ENCODE peak calls at places on chromosomes 1 and 21, in four cellular contexts. L is A549, T is K562, N is HepG2. H is an unnamed sample.

GRCh38 chr21:16330340-16331319 is 600.8 kb downstream of the USP25 start:
- DNase-seq in N (peak), T (no peak), L (peak), H (peak)

GRCh38 chr21:29436650-29437049 is 137.9 kb downstream of the BACH1 start:
- DNase-seq in L (no peak), T (no peak), N (no peak), H (no peak)

GRCh38 chr1:228141871-228142615 is 2.0 kb downstream of the GUK1 start:
- DNase-seq in L (no peak), N (no peak), T (no peak), H (no peak)

GRCh38 chr1:76006234-76006633 is 68.3 kb upstream of the ST6GALNAC3 start:
- DNase-seq in T (no peak), N (no peak), L (no peak), H (no peak)

GRCh38 chr1:61050541-61051454 is 31.6 kb upstream of the NFIA start:
- DNase-seq in L (peak), T (peak), N (no peak), H (peak)

GRCh38 chr21:34227386-34227852 is 136.4 kb upstream of the KCNE2 start:
- DNase-seq in T (no peak), N (no peak), L (no peak), H (no peak)

GRCh38 chr1:241799414-241799813 is 48.6 kb upstream of the EXO1 start:
- DNase-seq in L (no peak), T (no peak), N (no peak), H (no peak)

GRCh38 chr1:68174173-68175113 is 57.9 kb downstream of the WLS start:
- DNase-seq in L (peak), T (no peak), N (no peak), H (no peak)

GRCh38 chr1:90443340-90443739 is 273.8 kb downstream of the BARHL2 start:
- DNase-seq in T (no peak), N (no peak), L (no peak), H (no peak)

GRCh38 chr21:45949928-45950739 is 31.4 kb upstream of the COL6A1 start:
- DNase-seq in T (no peak), L (no peak), N (no peak), H (no peak)

GRCh38 chr1:66271216-66271903 is 262.6 kb upstream of the SGIP1 start:
- DNase-seq in L (peak), T (no peak), N (no peak), H (peak)

GRCh38 chr1:99598738-99599411 is 47.0 kb upstream of the PALMD start:
- DNase-seq in T (peak), N (no peak), L (no peak), H (no peak)
- TF ChIP-seq HMGXB4 in T (no peak), N (no peak), L (no peak), H (no peak)

GRCh38 chr1:232675898-232676297 is 46.0 kb upstream of the SIPA1L2 start:
- DNase-seq in T (no peak), L (no peak), N (no peak), H (no peak)

GRCh38 chr1:232675267-232675666 is 45.3 kb upstream of the SIPA1L2 start:
- DNase-seq in L (no peak), T (no peak), N (no peak), H (no peak)

GRCh38 chr1:232678185-232678886 is 48.4 kb upstream of the SIPA1L2 start:
- DNase-seq in N (no peak), T (no peak), L (no peak), H (no peak)

GRCh38 chr1:232682248-232682647 is 52.3 kb upstream of the SIPA1L2 start:
- DNase-seq in T (no peak), N (no peak), L (no peak), H (no peak)

DNA sequence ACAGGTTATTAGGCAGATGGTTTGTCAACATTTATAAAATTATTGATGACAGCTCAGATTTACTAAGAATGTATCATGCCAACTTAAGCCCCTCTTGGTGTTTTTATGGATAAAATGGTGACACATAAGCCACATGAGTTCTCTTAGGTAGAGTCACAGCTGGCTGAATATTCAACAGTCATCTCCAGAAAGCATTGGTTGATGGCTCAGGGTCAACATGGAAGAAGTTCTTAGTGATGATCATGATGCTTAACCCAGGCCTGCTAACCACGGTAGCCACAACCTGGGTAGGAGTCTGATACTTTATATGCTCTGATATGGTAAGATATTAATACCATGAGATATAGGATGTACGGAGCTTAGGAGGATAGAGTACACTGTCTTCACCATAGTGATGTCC is 46.4 kb upstream of the SIPA1L2 start:
- DNase-seq in N (no peak), T (no peak), L (no peak), H (no peak)
- TF ChIP-seq HMGXB4 in N (no peak), T (no peak), L (no peak), H (no peak)

GRCh38 chr1:183417691-183418491 is at the start of gene NMNAT2:
- DNase-seq in L (peak), T (no peak), N (no peak), H (peak)
- TF ChIP-seq HMGXB4 in L (no peak), T (no peak), N (no peak), H (no peak)

GRCh38 chr1:22860414-22860800 is 112.3 kb downstream of the LACTBL1 start:
- DNase-seq in T (no peak), L (no peak), N (no peak), H (no peak)

GRCh38 chr1:22863766-22864165 is 108.9 kb downstream of the LACTBL1 start:
- DNase-seq in T (no peak), N (no peak), L (no peak), H (no peak)

GRCh38 chr1:22862752-22863151 is 109.9 kb downstream of the LACTBL1 start:
- DNase-seq in L (no peak), N (no peak), T (no peak), H (no peak)

GRCh38 chr1:22861764-22862440 is 110.8 kb downstream of the LACTBL1 start:
- DNase-seq in T (peak), L (peak), N (no peak), H (peak)

GRCh38 chr1:22860883-22861385 is 111.7 kb downstream of the LACTBL1 start:
- DNase-seq in N (no peak), L (no peak), T (no peak), H (no peak)
- TF ChIP-seq HMGXB4 in N (no peak), L (no peak), T (no peak), H (no peak)

H was measured in WTC11.